ENCODE peak calls at places on chromosomes 2 and 18, in five cellular contexts. N, C, U, W and S are unnamed samples.

GRCh38 chr2:43005975-43006833 is 213.8 kb upstream of the HAAO start:
- DNase-seq in C (no peak), W (no peak), N (no peak), U (peak), S (no peak)

GRCh38 chr2:73036779-73037165 is 34.7 kb downstream of the SFXN5 start:
- DNase-seq in W (no peak), U (no peak), C (no peak), N (no peak), S (no peak)

GRCh38 chr2:136141510-136142154 is 23.7 kb upstream of the CXCR4 start:
- DNase-seq in W (no peak), C (no peak), U (no peak), N (no peak), S (no peak)

GRCh38 chr2:121220995-121221394 is 64.0 kb downstream of the TFCP2L1 start:
- DNase-seq in W (no peak), N (no peak), U (peak), C (no peak), S (no peak)

GRCh38 chr2:59881214-59881613 is 672.2 kb downstream of the BCL11A start:
- DNase-seq in W (no peak), N (no peak), C (no peak), U (no peak), S (no peak)

GRCh38 chr2:232336241-232336736 is 42.3 kb upstream of the ALPP start:
- DNase-seq in W (no peak), N (no peak), U (no peak), C (peak), S (no peak)

GRCh38 chr2:199457147-199458016 is at the start of gene SATB2:
- DNase-seq in U (no peak), N (no peak), W (peak), C (no peak), S (peak)

GRCh38 chr2:240868286-240869108 is at the start of gene AGXT:
- DNase-seq in N (no peak), U (peak), W (no peak), C (no peak), S (no peak)

GRCh38 chr2:109648041-109648527 is 33.9 kb downstream of the SOWAHC start:
- DNase-seq in N (no peak), C (peak), U (no peak), W (no peak), S (no peak)

GRCh38 chr2:69050802-69051201 is 37.8 kb downstream of the ANTXR1 start:
- DNase-seq in N (no peak), U (no peak), C (no peak), W (no peak), S (no peak)

GRCh38 chr18:51038110-51038509 is 8.1 kb downstream of the SMAD4 start:
- DNase-seq in C (no peak), W (no peak), U (no peak), N (peak), S (no peak)

GRCh38 chr2:55157474-55157884 is 74.6 kb downstream of the CLHC1 start:
- DNase-seq in W (peak), C (no peak), N (no peak), U (no peak), S (no peak)

GRCh38 chr2:210503622-210504300 is 27.2 kb upstream of the LANCL1 start:
- DNase-seq in U (no peak), W (no peak), N (no peak), C (no peak), S (no peak)
- H3K4me3 ChIP-seq in U (peak), W (no peak), N (peak), C (peak), S (no peak)

DNA sequence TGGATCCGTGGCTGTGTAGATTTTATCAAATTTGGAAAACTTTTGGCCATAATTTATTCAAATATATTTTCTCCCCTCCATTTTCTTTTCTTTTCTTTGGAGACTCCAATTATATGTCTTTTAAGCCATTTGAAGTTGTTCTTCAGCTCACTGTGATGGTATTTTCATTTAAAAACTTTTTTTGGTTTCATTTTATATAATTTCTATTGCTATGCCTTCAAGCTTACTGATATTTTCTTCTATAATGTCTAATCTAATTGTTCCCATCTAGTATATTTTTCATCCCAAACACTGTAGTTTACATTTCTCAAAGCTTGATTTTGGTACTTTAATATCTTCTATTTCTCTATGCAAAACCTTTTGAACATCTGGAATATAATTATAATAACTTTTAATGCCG is 72.5 kb downstream of the WDR7 start:
- DNase-seq in N (no peak), C (no peak), U (no peak), W (no peak), S (no peak)
- H3K4me3 ChIP-seq in N (no peak), C (no peak), U (no peak), W (no peak), S (no peak)

DNA sequence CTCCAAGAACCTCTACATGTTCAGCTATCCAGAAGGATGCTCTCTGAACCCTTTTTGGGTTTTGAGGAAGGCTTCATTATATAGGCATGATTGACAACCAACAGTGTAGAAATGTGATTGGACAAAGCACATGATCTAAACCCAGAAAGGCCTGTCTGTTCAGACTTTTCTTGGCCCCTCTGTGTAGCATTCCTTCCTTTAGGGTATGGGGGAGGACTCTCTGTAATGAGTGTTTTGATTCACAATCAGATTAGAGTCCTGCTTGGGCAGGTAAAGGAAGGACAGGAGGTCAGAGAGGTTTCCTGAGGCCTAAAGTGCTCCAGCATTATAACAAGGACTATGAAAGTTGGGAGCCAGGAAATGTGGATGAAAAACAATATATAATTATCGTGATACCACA is 13.6 kb downstream of the GULP1 start:
- DNase-seq in N (no peak), W (no peak), C (no peak), U (no peak), S (no peak)
- H3K4me3 ChIP-seq in N (no peak), W (no peak), C (no peak), U (no peak), S (no peak)

GRCh38 chr2:159988412-159988970 is 73.9 kb downstream of the PLA2R1 start:
- DNase-seq in U (no peak), N (no peak), C (no peak), W (no peak), S (no peak)

GRCh38 chr2:159982270-159982669 is 80.1 kb downstream of the PLA2R1 start:
- DNase-seq in W (no peak), U (no peak), N (peak), C (peak), S (no peak)

GRCh38 chr2:159987136-159987535 is 75.3 kb downstream of the PLA2R1 start:
- DNase-seq in C (no peak), W (no peak), U (no peak), N (no peak), S (no peak)

GRCh38 chr2:159984034-159984433 is 78.4 kb downstream of the PLA2R1 start:
- DNase-seq in W (no peak), C (no peak), N (no peak), U (no peak), S (no peak)

DNA sequence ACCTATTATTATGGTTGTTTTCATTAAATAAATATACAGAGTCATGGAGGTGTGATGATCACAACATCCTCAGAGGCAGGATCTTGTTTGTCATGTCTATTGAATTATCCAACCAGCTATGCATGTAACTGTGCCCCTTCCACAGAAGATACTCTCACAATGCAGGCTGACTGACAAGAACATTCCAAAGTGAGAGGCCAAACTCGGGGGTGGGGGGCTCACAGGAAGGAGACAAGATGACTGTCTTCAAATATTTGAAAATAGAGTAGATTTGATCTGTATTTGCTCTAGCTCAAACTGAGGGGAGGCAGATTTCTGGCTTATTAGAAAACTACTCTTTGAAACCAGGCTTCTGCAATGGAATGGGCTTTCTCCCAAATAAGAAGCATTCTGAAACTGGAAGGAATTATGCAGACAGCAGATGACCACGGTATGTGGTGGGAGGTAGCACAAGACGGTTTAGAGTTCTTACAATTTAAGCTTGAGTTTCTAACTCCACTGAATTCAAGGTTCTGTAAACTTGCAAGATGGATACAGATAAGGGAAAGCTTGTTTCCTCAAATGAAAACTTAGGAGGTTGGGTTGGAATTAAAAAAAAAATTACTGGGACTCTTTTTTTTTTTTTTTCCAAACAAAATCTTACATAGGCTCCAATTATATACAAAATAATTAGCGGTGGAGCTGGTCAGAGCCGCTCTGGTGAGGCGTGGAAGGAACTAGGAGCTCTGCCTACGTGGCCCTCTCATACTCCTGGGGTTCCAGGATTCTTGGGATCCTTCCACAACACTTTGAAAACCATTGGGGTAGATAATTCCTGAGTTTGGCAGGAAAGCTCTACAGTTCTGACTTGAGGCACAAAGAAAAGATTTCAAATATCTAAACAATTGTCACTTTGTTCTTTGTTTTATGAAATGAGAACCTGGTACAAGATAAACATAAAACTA is 79.3 kb downstream of the PLA2R1 start:
- DNase-seq in U (no peak), W (no peak), N (no peak), C (no peak), S (no peak)
- H3K4me3 ChIP-seq in U (no peak), W (no peak), N (no peak), C (no peak), S (no peak)

GRCh38 chr2:176130153-176130916 is 830 bp downstream of the HOXD8 start:
- DNase-seq in W (no peak), N (peak), U (no peak), C (no peak), S (no peak)
- H3K4me3 ChIP-seq in W (no peak), N (peak), U (peak), C (peak), S (no peak)